ENCODE peak calls at places on chromosomes 6 and 20, in five cellular contexts. One of them, this sample, is unnamed.

GRCh38 chr20:3765171-3765887 is 2.2 kb downstream of the ADISSP start:
- DNase-seq in IMR-90: no peak
- DNase-seq in astrocyte of the spinal cord: no peak
- DNase-seq in breast epithelium: no peak
- DNase-seq in transverse colon: no peak
- DNase-seq in this sample: no peak

GRCh38 chr20:41222299-41222698 is 85.0 kb downstream of the PLCG1 start:
- DNase-seq in IMR-90: no peak
- DNase-seq in transverse colon: no peak
- DNase-seq in breast epithelium: no peak
- DNase-seq in astrocyte of the spinal cord: no peak
- DNase-seq in this sample: no peak

GRCh38 chr20:45958593-45958992 is 13.4 kb downstream of the ZNF335 start:
- DNase-seq in transverse colon: no peak
- DNase-seq in astrocyte of the spinal cord: no peak
- DNase-seq in breast epithelium: no peak
- DNase-seq in IMR-90: no peak
- DNase-seq in this sample: no peak

GRCh38 chr20:19692685-19693119 is 65.4 kb upstream of the RIN2 start:
- DNase-seq in breast epithelium: peak
- DNase-seq in transverse colon: peak
- DNase-seq in IMR-90: peak
- DNase-seq in astrocyte of the spinal cord: peak
- DNase-seq in this sample: peak

GRCh38 chr20:9149087-9149486 is 80.2 kb downstream of the PLCB4 start:
- DNase-seq in transverse colon: no peak
- DNase-seq in IMR-90: no peak
- DNase-seq in astrocyte of the spinal cord: no peak
- DNase-seq in breast epithelium: no peak
- DNase-seq in this sample: no peak

GRCh38 chr6:124963416-124964083 is 1.3 kb downstream of the RNF217 start:
- DNase-seq in astrocyte of the spinal cord: peak
- DNase-seq in breast epithelium: no peak
- DNase-seq in IMR-90: peak
- DNase-seq in transverse colon: no peak
- DNase-seq in this sample: peak

GRCh38 chr20:33896509-33896908 is 85.4 kb downstream of the CHMP4B start:
- DNase-seq in astrocyte of the spinal cord: peak
- DNase-seq in breast epithelium: no peak
- DNase-seq in transverse colon: no peak
- DNase-seq in IMR-90: peak
- DNase-seq in this sample: peak

GRCh38 chr6:157688960-157689599 is 134.0 kb upstream of the SNX9 start:
- DNase-seq in breast epithelium: no peak
- DNase-seq in IMR-90: peak
- DNase-seq in transverse colon: peak
- DNase-seq in astrocyte of the spinal cord: no peak
- DNase-seq in this sample: no peak

GRCh38 chr6:110548124-110548847 is 71.9 kb upstream of the SLC22A16 start:
- DNase-seq in IMR-90: no peak
- DNase-seq in astrocyte of the spinal cord: no peak
- DNase-seq in breast epithelium: no peak
- DNase-seq in transverse colon: no peak
- DNase-seq in this sample: no peak

GRCh38 chr6:166167801-166168615 is at the start of gene TBXT:
- DNase-seq in IMR-90: no peak
- DNase-seq in transverse colon: no peak
- DNase-seq in breast epithelium: no peak
- DNase-seq in astrocyte of the spinal cord: no peak
- DNase-seq in this sample: no peak

GRCh38 chr20:4066551-4066950 is 51.2 kb upstream of the RNF24 start:
- DNase-seq in breast epithelium: no peak
- DNase-seq in IMR-90: no peak
- DNase-seq in astrocyte of the spinal cord: no peak
- DNase-seq in transverse colon: no peak
- DNase-seq in this sample: no peak

GRCh38 chr6:27766405-27766804 is 145.8 kb downstream of the OR2B2 start:
- DNase-seq in astrocyte of the spinal cord: no peak
- DNase-seq in IMR-90: no peak
- DNase-seq in transverse colon: no peak
- DNase-seq in breast epithelium: no peak
- DNase-seq in this sample: no peak

GRCh38 chr6:81890846-81891245 is 138.4 kb upstream of the TENT5A start:
- DNase-seq in astrocyte of the spinal cord: peak
- DNase-seq in transverse colon: no peak
- DNase-seq in IMR-90: peak
- DNase-seq in breast epithelium: no peak
- DNase-seq in this sample: peak

GRCh38 chr6:141764388-141764787 is 368.3 kb upstream of the GJE1 start:
- DNase-seq in astrocyte of the spinal cord: no peak
- DNase-seq in transverse colon: no peak
- DNase-seq in IMR-90: no peak
- DNase-seq in breast epithelium: no peak
- DNase-seq in this sample: no peak

GRCh38 chr6:53437557-53438202 is 88.9 kb upstream of the ELOVL5 start:
- DNase-seq in IMR-90: peak
- DNase-seq in transverse colon: no peak
- DNase-seq in breast epithelium: no peak
- DNase-seq in astrocyte of the spinal cord: peak
- DNase-seq in this sample: peak

GRCh38 chr6:79731471-79731870 is 100.3 kb downstream of the SH3BGRL2 start:
- DNase-seq in transverse colon: no peak
- DNase-seq in astrocyte of the spinal cord: no peak
- DNase-seq in breast epithelium: no peak
- DNase-seq in IMR-90: no peak
- DNase-seq in this sample: no peak

GRCh38 chr20:18615020-18615652 is 27.3 kb downstream of the DTD1 start:
- DNase-seq in IMR-90: no peak
- DNase-seq in astrocyte of the spinal cord: no peak
- DNase-seq in transverse colon: no peak
- DNase-seq in breast epithelium: no peak
- DNase-seq in this sample: no peak

GRCh38 chr20:24640686-24641085 is 171.3 kb downstream of the SYNDIG1 start:
- DNase-seq in IMR-90: no peak
- DNase-seq in breast epithelium: no peak
- DNase-seq in astrocyte of the spinal cord: no peak
- DNase-seq in transverse colon: no peak
- DNase-seq in this sample: no peak

GRCh38 chr20:33719989-33720709 is at the start of gene PXMP4:
- DNase-seq in breast epithelium: peak
- DNase-seq in IMR-90: peak
- DNase-seq in astrocyte of the spinal cord: peak
- DNase-seq in transverse colon: peak
- DNase-seq in this sample: peak

GRCh38 chr20:48839083-48839482 is 11.3 kb upstream of the PREX1 start:
- DNase-seq in astrocyte of the spinal cord: no peak
- DNase-seq in breast epithelium: no peak
- DNase-seq in transverse colon: no peak
- DNase-seq in IMR-90: no peak
- DNase-seq in this sample: no peak

GRCh38 chr20:16241911-16242310 is 331.3 kb downstream of the KIF16B start:
- DNase-seq in astrocyte of the spinal cord: no peak
- DNase-seq in breast epithelium: no peak
- DNase-seq in IMR-90: no peak
- DNase-seq in transverse colon: no peak
- DNase-seq in this sample: peak

GRCh38 chr20:22577515-22578220 is 6.7 kb downstream of the FOXA2 start:
- DNase-seq in breast epithelium: no peak
- DNase-seq in astrocyte of the spinal cord: no peak
- DNase-seq in IMR-90: no peak
- DNase-seq in transverse colon: peak
- DNase-seq in this sample: no peak

GRCh38 chr20:55160022-55160421 is 684.6 kb downstream of the DOK5 start:
- DNase-seq in breast epithelium: no peak
- DNase-seq in transverse colon: no peak
- DNase-seq in IMR-90: no peak
- DNase-seq in astrocyte of the spinal cord: peak
- DNase-seq in this sample: no peak

GRCh38 chr6:422423-423061 is 31.0 kb downstream of the IRF4 start:
- DNase-seq in astrocyte of the spinal cord: peak
- DNase-seq in IMR-90: peak
- DNase-seq in transverse colon: no peak
- DNase-seq in breast epithelium: no peak
- DNase-seq in this sample: peak

GRCh38 chr6:159875194-159875593 is 15.6 kb upstream of the MAS1 start:
- DNase-seq in breast epithelium: no peak
- DNase-seq in astrocyte of the spinal cord: no peak
- DNase-seq in IMR-90: no peak
- DNase-seq in transverse colon: no peak
- DNase-seq in this sample: no peak

GRCh38 chr20:63740070-63740500 is 509 bp downstream of the SLC2A4RG start:
- DNase-seq in astrocyte of the spinal cord: peak
- DNase-seq in breast epithelium: no peak
- DNase-seq in transverse colon: peak
- DNase-seq in IMR-90: peak
- DNase-seq in this sample: peak

GRCh38 chr6:40912158-40912946 is 126.7 kb downstream of the UNC5CL start:
- DNase-seq in astrocyte of the spinal cord: no peak
- DNase-seq in transverse colon: peak
- DNase-seq in breast epithelium: no peak
- DNase-seq in IMR-90: no peak
- DNase-seq in this sample: peak

GRCh38 chr6:31567531-31568370 is 4.3 kb upstream of the LTA start:
- DNase-seq in astrocyte of the spinal cord: no peak
- DNase-seq in transverse colon: no peak
- DNase-seq in IMR-90: no peak
- DNase-seq in breast epithelium: no peak
- DNase-seq in this sample: no peak
- H3K4me3 ChIP-seq in astrocyte of the spinal cord: no peak
- H3K4me3 ChIP-seq in transverse colon: no peak
- H3K4me3 ChIP-seq in IMR-90: no peak
- H3K4me3 ChIP-seq in breast epithelium: no peak
- H3K4me3 ChIP-seq in this sample: no peak

DNA sequence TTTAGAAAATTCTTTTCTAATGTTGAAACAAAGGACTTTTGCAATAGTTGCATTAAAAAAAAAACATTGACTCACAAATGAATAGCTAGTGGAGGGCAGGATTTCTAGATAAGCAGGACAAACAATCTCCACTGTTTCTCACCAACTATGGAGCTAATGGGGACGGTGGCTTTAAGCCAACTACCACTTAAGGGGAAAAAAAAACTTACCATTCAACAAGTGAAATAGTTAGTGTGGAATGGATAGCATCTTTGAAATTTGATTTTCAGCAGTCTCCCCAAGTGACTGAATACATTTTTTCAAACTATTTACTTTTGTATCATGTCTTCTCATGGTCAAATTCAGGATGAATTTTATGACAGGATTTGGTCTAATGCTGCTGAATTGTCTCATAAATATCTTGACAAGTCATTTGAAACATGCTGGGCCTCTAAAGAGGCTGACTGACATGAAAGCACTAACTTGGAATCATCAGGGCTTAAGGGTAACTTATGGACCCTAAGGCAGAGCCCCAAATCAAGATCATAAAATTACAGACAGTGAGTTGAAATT is 100.5 kb downstream of the EYA4 start:
- DNase-seq in astrocyte of the spinal cord: peak
- DNase-seq in IMR-90: peak
- DNase-seq in breast epithelium: no peak
- DNase-seq in transverse colon: no peak
- DNase-seq in this sample: peak
- TF ChIP-seq CTCF in astrocyte of the spinal cord: no peak
- TF ChIP-seq CTCF in IMR-90: no peak
- TF ChIP-seq CTCF in breast epithelium: no peak
- TF ChIP-seq CTCF in transverse colon: no peak
- TF ChIP-seq CTCF in this sample: no peak

DNA sequence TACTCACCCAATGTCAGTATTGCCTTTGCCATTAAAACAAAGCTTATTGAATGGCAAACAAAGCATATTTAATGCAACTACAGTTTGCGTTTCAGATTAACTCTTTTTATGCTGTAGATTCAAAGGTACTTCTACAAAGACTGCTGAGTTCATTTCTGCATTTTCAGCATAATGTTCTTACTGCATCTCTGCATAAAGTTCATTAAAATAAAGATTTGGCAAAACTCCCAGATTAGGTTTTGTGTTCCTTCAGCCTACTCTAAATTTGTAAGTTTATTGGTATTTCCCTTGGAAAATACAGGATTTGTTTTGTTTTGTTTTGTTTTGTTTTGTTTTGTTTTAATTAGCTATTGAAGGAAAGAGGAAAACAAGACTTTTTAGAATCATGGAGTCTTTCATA is 359.5 kb downstream of the ADGRB3 start:
- DNase-seq in astrocyte of the spinal cord: peak
- DNase-seq in IMR-90: no peak
- DNase-seq in transverse colon: no peak
- DNase-seq in breast epithelium: no peak
- DNase-seq in this sample: peak
- H3K4me3 ChIP-seq in astrocyte of the spinal cord: no peak
- H3K4me3 ChIP-seq in IMR-90: no peak
- H3K4me3 ChIP-seq in transverse colon: no peak
- H3K4me3 ChIP-seq in breast epithelium: no peak
- H3K4me3 ChIP-seq in this sample: no peak

DNA sequence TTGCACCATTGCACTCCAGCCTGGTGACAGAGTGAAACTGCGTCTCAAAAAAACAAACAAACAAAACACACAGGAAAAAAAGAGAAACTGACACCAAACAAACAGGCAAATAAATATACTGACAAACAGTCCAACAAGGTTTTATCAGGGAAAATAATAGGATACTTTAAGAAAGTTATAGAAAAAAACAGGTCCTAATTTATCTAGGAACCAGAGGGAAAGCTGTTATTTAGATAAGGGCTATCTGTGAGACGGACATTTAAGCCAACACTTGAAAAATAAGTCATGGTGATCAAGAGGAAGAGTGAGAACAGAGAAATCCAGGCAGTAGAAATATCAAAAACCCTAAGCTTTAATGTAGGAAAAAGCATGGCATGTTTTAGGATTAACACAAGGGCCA is 68.9 kb downstream of the FAM217A start:
- DNase-seq in breast epithelium: no peak
- DNase-seq in transverse colon: no peak
- DNase-seq in IMR-90: no peak
- DNase-seq in astrocyte of the spinal cord: no peak
- DNase-seq in this sample: no peak
- TF ChIP-seq CTCF in breast epithelium: no peak
- TF ChIP-seq CTCF in transverse colon: no peak
- TF ChIP-seq CTCF in IMR-90: no peak
- TF ChIP-seq CTCF in astrocyte of the spinal cord: no peak
- TF ChIP-seq CTCF in this sample: no peak

GRCh38 chr6:10384064-10384317 is 30.9 kb downstream of the TFAP2A start:
- DNase-seq in astrocyte of the spinal cord: no peak
- DNase-seq in IMR-90: no peak
- DNase-seq in breast epithelium: no peak
- DNase-seq in transverse colon: no peak
- DNase-seq in this sample: no peak

GRCh38 chr6:10382728-10383127 is 32.1 kb downstream of the TFAP2A start:
- DNase-seq in astrocyte of the spinal cord: no peak
- DNase-seq in transverse colon: no peak
- DNase-seq in IMR-90: no peak
- DNase-seq in breast epithelium: no peak
- DNase-seq in this sample: no peak

GRCh38 chr6:10382322-10382721 is 32.6 kb downstream of the TFAP2A start:
- DNase-seq in transverse colon: no peak
- DNase-seq in breast epithelium: no peak
- DNase-seq in astrocyte of the spinal cord: no peak
- DNase-seq in IMR-90: no peak
- DNase-seq in this sample: no peak

GRCh38 chr6:10384333-10384718 is 30.5 kb downstream of the TFAP2A start:
- DNase-seq in astrocyte of the spinal cord: no peak
- DNase-seq in breast epithelium: no peak
- DNase-seq in transverse colon: no peak
- DNase-seq in IMR-90: no peak
- DNase-seq in this sample: no peak

GRCh38 chr6:10383312-10384063 is 31.4 kb downstream of the TFAP2A start:
- DNase-seq in breast epithelium: peak
- DNase-seq in transverse colon: no peak
- DNase-seq in IMR-90: no peak
- DNase-seq in astrocyte of the spinal cord: no peak
- DNase-seq in this sample: no peak
- H3K4me3 ChIP-seq in breast epithelium: no peak
- H3K4me3 ChIP-seq in transverse colon: peak
- H3K4me3 ChIP-seq in IMR-90: no peak
- H3K4me3 ChIP-seq in astrocyte of the spinal cord: no peak
- H3K4me3 ChIP-seq in this sample: no peak